ENCODE peak calls at places on chromosomes 3 and 15, in seven cellular contexts. M, C, V, P, J, R and G are unnamed samples.

GRCh38 chr3:73520931-73521461 is 103.7 kb downstream of the PDZRN3 start:
- DNase-seq in M (no peak), C (peak; percentile 17), V (peak; percentile 29), P (no peak), J (no peak), R (no peak), G (peak; percentile 60)

GRCh38 chr3:139288266-139288821 is 55.5 kb upstream of the MRPS22 start:
- DNase-seq in M (no peak), C (no peak), V (peak; percentile 63), P (no peak), J (no peak), R (no peak), G (no peak)

GRCh38 chr3:106534206-106534605 is 665.4 kb upstream of the CBLB start:
- DNase-seq in M (peak; percentile 73), C (peak; percentile 96), V (no peak), P (peak; percentile 78), J (peak; percentile 37), R (no peak), G (peak; percentile 71)

GRCh38 chr3:191476053-191476787 is 15.3 kb downstream of the PYDC2 start:
- DNase-seq in M (no peak), C (peak; percentile 67), V (no peak), P (peak; percentile 45), J (no peak), R (no peak), G (no peak)

GRCh38 chr3:177358968-177359600 is 161.8 kb upstream of the TBL1XR1 start:
- DNase-seq in M (peak; percentile 27), C (peak; percentile 59), V (peak; percentile 33), P (peak; percentile 46), J (peak; percentile 14), R (peak; percentile 88), G (no peak)

GRCh38 chr3:196757876-196758739 is 18.5 kb downstream of the PAK2 start:
- DNase-seq in M (peak; percentile 87), C (peak; percentile 84), V (no peak), P (peak; percentile 50), J (peak; percentile 79), R (no peak), G (peak; percentile 92)

GRCh38 chr3:71917540-71917939 is 132.6 kb upstream of the PROK2 start:
- DNase-seq in M (no peak), C (no peak), V (no peak), P (no peak), J (no peak), R (no peak), G (no peak)

GRCh38 chr3:175155172-175155571 is 296.0 kb downstream of the NAALADL2 start:
- DNase-seq in M (no peak), C (no peak), V (no peak), P (no peak), J (no peak), R (no peak), G (no peak)

GRCh38 chr3:112561085-112561692 is 573 bp downstream of the ATG3 start:
- DNase-seq in M (peak; percentile 90), C (peak; percentile 88), V (peak; percentile 67), P (peak; percentile 84), J (peak; percentile 89), R (peak; percentile 80), G (peak; percentile 88)

GRCh38 chr15:89971592-89971997 is 29.5 kb upstream of the ZNF710 start:
- DNase-seq in M (peak; percentile 67), C (peak; percentile 35), V (peak; percentile 34), P (peak; percentile 79), J (peak; percentile 60), R (peak; percentile 66), G (peak; percentile 62)

GRCh38 chr3:62502315-62503300 is 129.3 kb upstream of the FEZF2 start:
- DNase-seq in M (no peak), C (no peak), V (no peak), P (no peak), J (no peak), R (no peak), G (no peak)

GRCh38 chr15:63063164-63063756 is 20.7 kb downstream of the TPM1 start:
- DNase-seq in M (peak; percentile 17), C (peak; percentile 71), V (no peak), P (no peak), J (no peak), R (no peak), G (no peak)

GRCh38 chr15:47950447-47950846 is 170.3 kb upstream of the SLC24A5 start:
- DNase-seq in M (no peak), C (no peak), V (no peak), P (no peak), J (no peak), R (no peak), G (no peak)

GRCh38 chr3:27756877-27757276 is 34.8 kb upstream of the EOMES start:
- DNase-seq in M (no peak), C (no peak), V (no peak), P (peak; percentile 33), J (no peak), R (no peak), G (peak; percentile 10)

GRCh38 chr15:57890351-57890750 is 175.2 kb downstream of the ALDH1A2 start:
- DNase-seq in M (peak; percentile 21), C (peak; percentile 77), V (no peak), P (peak; percentile 12), J (no peak), R (no peak), G (no peak)

GRCh38 chr15:100783296-100783695 is 96.3 kb upstream of the ALDH1A3 start:
- DNase-seq in M (no peak), C (no peak), V (no peak), P (no peak), J (no peak), R (no peak), G (no peak)

GRCh38 chr3:42539871-42540714 is 37.6 kb downstream of the VIPR1 start:
- DNase-seq in M (peak; percentile 36), C (no peak), V (peak; percentile 51), P (peak; percentile 78), J (peak; percentile 40), R (peak; percentile 75), G (peak; percentile 26)

GRCh38 chr3:195183071-195183776 is 87.7 kb downstream of the XXYLT1 start:
- DNase-seq in M (peak; percentile 39), C (peak; percentile 43), V (no peak), P (no peak), J (no peak), R (no peak), G (no peak)

GRCh38 chr3:66803706-66804496 is 194.2 kb upstream of the KBTBD8 start:
- DNase-seq in M (no peak), C (no peak), V (no peak), P (no peak), J (no peak), R (no peak), G (no peak)

GRCh38 chr3:66800941-66801545 is 197.1 kb upstream of the KBTBD8 start:
- DNase-seq in M (peak; percentile 49), C (peak; percentile 53), V (no peak), P (peak; percentile 55), J (no peak), R (no peak), G (no peak)

GRCh38 chr3:66808891-66809578 is 189.1 kb upstream of the KBTBD8 start:
- DNase-seq in M (no peak), C (no peak), V (no peak), P (no peak), J (no peak), R (no peak), G (no peak)

GRCh38 chr3:66797916-66798560 is 200.1 kb upstream of the KBTBD8 start:
- DNase-seq in M (peak; percentile 65), C (peak; percentile 67), V (peak; percentile 34), P (no peak), J (peak; percentile 54), R (no peak), G (peak; percentile 58)

GRCh38 chr3:66803206-66803605 is 194.9 kb upstream of the KBTBD8 start:
- DNase-seq in M (no peak), C (no peak), V (no peak), P (no peak), J (no peak), R (no peak), G (no peak)
- TF ChIP-seq CTCF in M (peak; percentile 35), C (peak; percentile 22), V (no peak), P (no peak), J (peak; percentile 22), R (no peak), G (peak; percentile 20)

DNA sequence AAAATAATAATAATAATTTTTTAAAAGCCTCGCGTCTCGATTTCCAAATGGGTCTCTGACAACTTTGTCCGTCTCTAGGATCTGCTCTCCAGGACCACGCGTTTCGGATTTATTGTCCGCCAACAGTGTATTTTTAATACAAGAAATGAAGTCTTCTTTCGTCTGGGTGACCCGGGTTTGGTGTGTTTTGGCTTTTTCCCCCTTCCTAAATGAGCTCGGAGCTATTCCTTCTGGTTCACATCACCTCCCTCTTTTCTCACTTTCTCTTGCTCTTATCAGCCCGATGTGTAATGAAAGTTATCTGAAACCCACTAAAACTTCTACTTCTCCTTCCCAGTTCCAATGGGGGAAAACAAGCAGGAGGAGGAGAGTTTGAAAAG is 516.7 kb downstream of the MECOM start:
- DNase-seq in M (peak; percentile 41), C (no peak), V (no peak), P (peak; percentile 36), J (no peak), R (no peak), G (no peak)
- H3K4me3 ChIP-seq in M (peak overlapping the region; percentile 76), C (peak overlapping the region; percentile 83), V (peak overlapping the region; percentile 27), P (peak overlapping the region; percentile 73), J (peak overlapping the region; percentile 75), R (peak overlapping the region; percentile 31), G (peak overlapping the region; percentile 61)

DNA sequence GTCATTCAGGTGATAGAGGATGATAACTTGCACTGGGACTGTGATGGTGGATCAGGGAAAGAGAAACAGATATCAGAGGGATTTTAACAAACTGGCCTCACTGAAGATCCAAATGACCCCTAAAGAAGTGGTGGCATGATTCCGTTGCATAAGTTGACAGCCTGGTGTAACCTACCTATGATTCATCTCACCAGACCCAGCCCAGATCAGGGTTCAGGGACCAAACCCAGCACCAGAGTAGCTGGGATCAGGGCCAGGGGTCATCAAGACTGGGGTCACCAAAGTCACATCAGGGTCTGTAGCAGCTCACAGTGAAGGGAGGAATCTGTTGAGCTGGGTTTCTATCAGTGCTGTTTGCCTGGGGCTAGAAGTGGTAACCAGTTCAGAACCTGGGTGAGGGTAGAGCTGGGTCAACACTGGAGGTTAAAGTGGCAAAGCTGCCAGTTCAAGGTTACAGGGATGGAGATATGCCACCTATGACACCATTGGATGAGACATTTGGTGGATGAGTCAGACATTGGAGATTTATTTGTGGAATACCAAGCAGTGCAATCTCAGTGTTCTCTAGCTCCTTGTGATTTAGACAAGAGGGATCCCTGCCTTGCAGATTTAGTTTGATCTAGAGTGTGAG is 35.9 kb downstream of the CASR start:
- DNase-seq in M (no peak), C (no peak), V (no peak), P (no peak), J (no peak), R (no peak), G (no peak)
- TF ChIP-seq CTCF in M (no peak), C (no peak), V (no peak), P (no peak), J (no peak), R (no peak), G (no peak)

DNA sequence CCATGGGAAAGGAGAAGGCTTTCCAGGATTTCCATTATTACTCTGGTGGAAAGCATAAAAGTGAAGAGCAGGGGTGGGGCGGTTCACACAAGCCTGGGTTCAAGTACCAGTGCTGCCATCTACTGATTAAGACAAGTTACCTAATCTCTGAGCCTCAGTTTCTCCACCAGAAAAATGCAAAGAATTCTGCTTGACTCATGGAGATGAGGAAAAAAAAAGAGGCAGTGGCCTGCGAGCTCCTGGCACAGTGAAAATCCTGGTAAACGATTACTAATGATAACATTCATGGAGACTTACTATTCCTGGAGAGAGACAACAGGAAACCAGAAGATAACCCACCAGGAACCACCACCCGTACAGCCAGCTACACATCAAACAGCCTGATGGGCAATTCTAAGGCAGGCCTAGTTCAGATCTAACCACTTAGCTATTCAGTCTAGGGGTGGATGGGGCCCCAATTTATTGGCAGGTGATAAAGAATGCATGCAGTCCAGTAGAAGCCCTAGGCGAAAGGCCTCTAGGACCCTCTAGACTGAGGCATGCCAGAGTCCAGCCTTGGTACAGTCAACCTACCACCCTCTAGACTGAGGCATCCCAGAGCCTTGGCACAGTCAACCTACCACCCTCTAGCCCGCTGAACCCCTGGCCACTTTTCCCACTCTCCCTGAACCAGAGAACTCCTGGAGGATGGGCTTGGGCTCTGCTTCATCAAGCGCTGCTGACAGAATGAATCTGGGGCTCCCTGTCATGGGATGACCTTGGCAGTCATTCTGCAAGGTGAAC is 2.5 kb downstream of the AMOTL2 start:
- DNase-seq in M (peak; percentile 63), C (peak; percentile 65), V (peak; percentile 16), P (no peak), J (no peak), R (no peak), G (peak; percentile 42)
- H3K4me3 ChIP-seq in M (peak overlapping the region; percentile 96), C (peak overlapping the region; percentile 87), V (peak overlapping the region; percentile 3), P (peak overlapping the region; percentile 98), J (peak overlapping the region; percentile 88), R (no peak overlapping the region), G (peak overlapping the region; percentile 88)